ENCODE peak calls at places on chromosomes 2 and 18, in seven cellular contexts. R is Calu3; D is suprapubic skin; V is astrocyte of the spinal cord; F is HEK293T; K is fibroblast of the conjunctiva; S is effector CD4-positive, alpha-beta T cell. Y is an unnamed sample.

GRCh38 chr2:38427053-38427452 is 50.0 kb upstream of the ATL2 start:
- DNase-seq in R (no peak), D (no peak), V (no peak), F (no peak), K (no peak), S (no peak), Y (no peak)

GRCh38 chr18:47149457-47150028 is 757 bp downstream of the HDHD2 start:
- DNase-seq in R (peak), D (no peak), V (no peak), F (peak), K (no peak), S (no peak), Y (no peak)

GRCh38 chr2:132547089-132547687 is 122.8 kb downstream of the LYPD1 start:
- DNase-seq in R (peak), D (peak), V (peak), F (peak), K (peak), S (no peak), Y (peak)

GRCh38 chr18:79616651-79617518 is 62.7 kb upstream of the CTDP1 start:
- DNase-seq in R (no peak), D (peak), V (peak), F (no peak), K (no peak), S (no peak), Y (no peak)

GRCh38 chr2:36411962-36412444 is 56.4 kb downstream of the CRIM1 start:
- DNase-seq in R (no peak), D (no peak), V (no peak), F (no peak), K (no peak), S (no peak), Y (no peak)

GRCh38 chr18:21703241-21703820 is 1.2 kb downstream of the ABHD3 start:
- DNase-seq in R (peak), D (no peak), V (no peak), F (peak), K (no peak), S (peak), Y (no peak)

GRCh38 chr2:201204655-201205515 is 21.9 kb downstream of the CASP10 start:
- DNase-seq in R (no peak), D (no peak), V (no peak), F (no peak), K (no peak), S (no peak), Y (no peak)

GRCh38 chr2:32832821-32833220 is 113.9 kb upstream of the LTBP1 start:
- DNase-seq in R (no peak), D (no peak), V (peak), F (no peak), K (no peak), S (no peak), Y (no peak)

GRCh38 chr18:48410095-48410920 is 1.1 kb upstream of the ZBTB7C start:
- DNase-seq in R (peak), D (peak), V (peak), F (peak), K (peak), S (peak), Y (no peak)

GRCh38 chr2:9430316-9431293 is 7.2 kb downstream of the CPSF3 start:
- DNase-seq in R (no peak), D (no peak), V (peak), F (no peak), K (no peak), S (no peak), Y (no peak)

GRCh38 chr2:189161894-189162293 is 17.7 kb downstream of the COL5A2 start:
- DNase-seq in R (no peak), D (no peak), V (no peak), F (no peak), K (no peak), S (no peak), Y (no peak)

GRCh38 chr2:28613616-28614501 is 118.0 kb downstream of the PLB1 start:
- DNase-seq in R (peak), D (no peak), V (peak), F (no peak), K (no peak), S (no peak), Y (no peak)

GRCh38 chr2:100887713-100888112 is 67.8 kb downstream of the NPAS2 start:
- DNase-seq in R (peak), D (no peak), V (no peak), F (no peak), K (no peak), S (no peak), Y (no peak)

GRCh38 chr2:62443886-62444285 is 62.1 kb downstream of the TMEM17 start:
- DNase-seq in R (no peak), D (no peak), V (no peak), F (no peak), K (no peak), S (no peak), Y (no peak)

GRCh38 chr2:70960833-70961647 is 17.4 kb upstream of the ANKRD53 start:
- DNase-seq in R (no peak), D (peak), V (no peak), F (no peak), K (no peak), S (no peak), Y (no peak)

GRCh38 chr18:31424383-31424988 is 23.1 kb upstream of the DSG3 start:
- DNase-seq in R (peak), D (no peak), V (peak), F (peak), K (peak), S (no peak), Y (no peak)

GRCh38 chr2:241925821-241926441 is 56.4 kb downstream of the RTP5 start:
- DNase-seq in R (no peak), D (no peak), V (no peak), F (no peak), K (no peak), S (no peak), Y (no peak)

GRCh38 chr2:235641333-235641732 is 147.5 kb downstream of the AGAP1 start:
- DNase-seq in R (no peak), D (no peak), V (no peak), F (no peak), K (no peak), S (no peak), Y (no peak)

GRCh38 chr2:196239622-196240587 is 68.5 kb upstream of the STK17B start:
- DNase-seq in R (peak), D (peak), V (peak), F (no peak), K (no peak), S (peak), Y (peak)

GRCh38 chr2:128513416-128514283 is 195.0 kb upstream of the HS6ST1 start:
- DNase-seq in R (no peak), D (peak), V (no peak), F (no peak), K (no peak), S (no peak), Y (no peak)

GRCh38 chr2:15667579-15668556 is 76.2 kb downstream of the DDX1 start:
- DNase-seq in R (no peak), D (no peak), V (peak), F (no peak), K (no peak), S (no peak), Y (no peak)

GRCh38 chr2:43228341-43228751 is 1.9 kb upstream of the ZFP36L2 start:
- DNase-seq in R (no peak), D (no peak), V (no peak), F (no peak), K (no peak), S (no peak), Y (no peak)

GRCh38 chr2:149613712-149614111 is 26.1 kb upstream of the MMADHC start:
- DNase-seq in R (no peak), D (no peak), V (peak), F (no peak), K (peak), S (no peak), Y (no peak)

GRCh38 chr2:31240406-31241365 is 6.7 kb downstream of the EHD3 start:
- DNase-seq in R (no peak), D (no peak), V (no peak), F (no peak), K (no peak), S (no peak), Y (no peak)

GRCh38 chr2:2825062-2825461 is 494.0 kb upstream of the MYT1L start:
- DNase-seq in R (no peak), D (no peak), V (no peak), F (no peak), K (no peak), S (no peak), Y (no peak)

Y was measured in SK-N-MC.